ENCODE peak calls at places on chromosomes 6 and 20, in ten cellular contexts. L, I, W, A, O, R, T, B, N and J are unnamed samples.
A peak's percentile ranks its signal among the peaks of the same experiment; 100 is the strongest.

GRCh38 chr6:30743099-30744053 is 889 bp upstream of the FLOT1 start:
- DNase-seq in R (peak; percentile 60), A (peak; percentile 57), N (peak; percentile 27), L (no peak), T (no peak), B (peak; percentile 47), O (peak; percentile 69), W (peak; percentile 51), I (no peak), J (peak; percentile 49)

GRCh38 chr6:31797607-31798006 is 2.1 kb upstream of the VARS1 start:
- DNase-seq in B (no peak), O (no peak), N (no peak), T (peak; percentile 3), A (no peak), R (no peak), I (no peak), W (peak; percentile 28), L (peak; percentile 6), J (no peak)

GRCh38 chr20:32528291-32528891 is 56.7 kb downstream of the NOL4L start:
- DNase-seq in B (no peak), R (no peak), W (peak; percentile 50), T (peak; percentile 73), A (peak; percentile 74), O (peak; percentile 74), N (peak; percentile 42), I (no peak), L (peak; percentile 81), J (no peak)

GRCh38 chr6:117992856-117993255 is 85.8 kb downstream of the SLC35F1 start:
- DNase-seq in R (no peak), B (no peak), L (no peak), W (no peak), I (no peak), O (no peak), T (no peak), N (no peak), A (no peak), J (peak; percentile 66)

GRCh38 chr6:16436550-16436949 is 198.2 kb downstream of the GMPR start:
- DNase-seq in T (no peak), I (no peak), B (no peak), O (no peak), R (no peak), W (no peak), N (peak; percentile 28), L (no peak), A (no peak), J (no peak)

GRCh38 chr6:135012764-135013163 is 41.9 kb downstream of the HBS1L start:
- DNase-seq in I (no peak), B (no peak), N (no peak), O (no peak), W (no peak), R (no peak), T (no peak), A (no peak), L (no peak), J (no peak)

GRCh38 chr6:11788043-11788442 is 9.4 kb upstream of the ADTRP start:
- DNase-seq in T (no peak), N (no peak), B (no peak), A (no peak), W (no peak), L (no peak), R (no peak), I (no peak), O (no peak), J (no peak)

GRCh38 chr6:74137910-74138309 is 441.9 kb downstream of the CD109 start:
- DNase-seq in B (no peak), O (no peak), R (no peak), N (no peak), A (no peak), I (no peak), W (no peak), L (no peak), T (no peak), J (no peak)

GRCh38 chr6:2179950-2180349 is 65.5 kb downstream of the GMDS start:
- DNase-seq in I (no peak), A (no peak), L (no peak), W (no peak), B (no peak), N (no peak), O (no peak), R (no peak), T (no peak), J (no peak)

GRCh38 chr6:168713013-168713412 is 272.0 kb downstream of the SMOC2 start:
- DNase-seq in A (no peak), O (no peak), W (no peak), I (no peak), R (no peak), B (no peak), L (no peak), T (no peak), N (no peak), J (no peak)

GRCh38 chr20:52268184-52268583 is 76.6 kb upstream of the ZFP64 start:
- DNase-seq in N (no peak), T (no peak), I (no peak), W (no peak), R (no peak), O (no peak), A (no peak), B (no peak), L (no peak), J (no peak)

GRCh38 chr20:953742-954141 is 37.6 kb upstream of the ANGPT4 start:
- DNase-seq in A (no peak), I (no peak), O (peak; percentile 60), N (no peak), T (no peak), L (no peak), B (no peak), R (no peak), W (no peak), J (no peak)

GRCh38 chr20:51928931-51929330 is 126.6 kb upstream of the SALL4 start:
- DNase-seq in L (no peak), O (no peak), I (no peak), T (no peak), N (no peak), R (no peak), B (no peak), W (no peak), A (no peak), J (no peak)

GRCh38 chr6:44561832-44562496 is 174.5 kb downstream of the CDC5L start:
- DNase-seq in R (no peak), N (no peak), A (no peak), L (no peak), I (no peak), B (no peak), T (no peak), O (no peak), W (no peak), J (no peak)

GRCh38 chr20:19620471-19620870 is 137.6 kb upstream of the RIN2 start:
- DNase-seq in I (no peak), L (no peak), N (no peak), W (no peak), A (no peak), O (peak; percentile 71), R (no peak), T (no peak), B (no peak), J (no peak)

GRCh38 chr20:4545526-4545925 is 176.2 kb upstream of the PRND start:
- DNase-seq in B (no peak), R (no peak), O (no peak), L (no peak), W (no peak), A (no peak), N (no peak), T (no peak), I (no peak), J (no peak)

GRCh38 chr6:35810831-35811698 is 5.9 kb downstream of the LHFPL5 start:
- DNase-seq in A (no peak), L (peak; percentile 9), R (no peak), W (no peak), O (no peak), B (no peak), I (no peak), T (no peak), N (no peak), J (no peak)

GRCh38 chr20:59818911-59819310 is 114.5 kb downstream of the SYCP2 start:
- DNase-seq in O (peak; percentile 9), I (no peak), R (no peak), L (no peak), W (no peak), A (no peak), T (no peak), B (no peak), N (no peak), J (no peak)

GRCh38 chr6:159718634-159719033 is 8.7 kb upstream of the WTAP start:
- DNase-seq in L (no peak), T (no peak), N (no peak), O (no peak), W (no peak), B (no peak), A (no peak), I (no peak), R (no peak), J (no peak)

GRCh38 chr20:31894980-31895675 is 24.7 kb downstream of the TTLL9 start:
- DNase-seq in I (peak; percentile 54), O (peak; percentile 64), T (peak; percentile 29), N (no peak), L (no peak), R (peak; percentile 85), B (no peak), A (peak; percentile 51), W (peak; percentile 56), J (peak; percentile 38)